ENCODE peak calls at places on chromosomes 5 and 9, in five cellular contexts. B is H54, I is GM12891, N is IMR-90, C is prostate gland. R is an unnamed sample.

GRCh38 chr5:158813275-158813674 is 286.4 kb downstream of the EBF1 start:
- DNase-seq in B (no peak), I (no peak), N (no peak), C (no peak), R (no peak)

GRCh38 chr9:112787942-112788341 is 37.4 kb downstream of the SNX30 start:
- DNase-seq in B (no peak), I (no peak), N (no peak), C (no peak), R (no peak)

GRCh38 chr5:84085387-84086041 is 299.2 kb downstream of the EDIL3 start:
- DNase-seq in B (no peak), I (no peak), N (no peak), C (no peak), R (no peak)

GRCh38 chr5:134554319-134555222 is 29.1 kb downstream of the JADE2 start:
- DNase-seq in B (no peak), I (no peak), N (peak), C (peak), R (no peak)

GRCh38 chr5:82405618-82406199 is 127.6 kb upstream of the RPS23 start:
- DNase-seq in B (peak), I (no peak), N (peak), C (no peak), R (no peak)

GRCh38 chr5:343461-344401 is 22.2 kb downstream of the AHRR start:
- DNase-seq in B (peak), I (peak), N (peak), C (peak), R (peak)

GRCh38 chr5:8577792-8578191 is 708.8 kb downstream of the MTRR start:
- DNase-seq in B (no peak), I (no peak), N (peak), C (no peak), R (no peak)

GRCh38 chr9:18928711-18929110 is 104.3 kb downstream of the SAXO1 start:
- DNase-seq in B (no peak), I (no peak), N (peak), C (no peak), R (no peak)

GRCh38 chr5:143986567-143987242 is 174.7 kb downstream of the HMHB1 start:
- DNase-seq in B (no peak), I (no peak), N (peak), C (no peak), R (no peak)

GRCh38 chr9:107332883-107333282 is 49.8 kb downstream of the RAD23B start:
- DNase-seq in B (no peak), I (no peak), N (no peak), C (no peak), R (no peak)

GRCh38 chr9:107333363-107333762 is 50.3 kb downstream of the RAD23B start:
- DNase-seq in B (no peak), I (no peak), N (no peak), C (no peak), R (no peak)

GRCh38 chr9:107334103-107334776 is 51.2 kb downstream of the RAD23B start:
- DNase-seq in B (no peak), I (no peak), N (no peak), C (no peak), R (no peak)

GRCh38 chr9:107336718-107337360 is 53.8 kb downstream of the RAD23B start:
- DNase-seq in B (peak), I (no peak), N (peak), C (peak), R (no peak)

GRCh38 chr9:107335331-107335730 is 52.3 kb downstream of the RAD23B start:
- DNase-seq in B (no peak), I (no peak), N (no peak), C (no peak), R (no peak)
- TF ChIP-seq POLR2A in B (no peak), I (no peak), N (no peak), C (no peak), R (no peak)

DNA sequence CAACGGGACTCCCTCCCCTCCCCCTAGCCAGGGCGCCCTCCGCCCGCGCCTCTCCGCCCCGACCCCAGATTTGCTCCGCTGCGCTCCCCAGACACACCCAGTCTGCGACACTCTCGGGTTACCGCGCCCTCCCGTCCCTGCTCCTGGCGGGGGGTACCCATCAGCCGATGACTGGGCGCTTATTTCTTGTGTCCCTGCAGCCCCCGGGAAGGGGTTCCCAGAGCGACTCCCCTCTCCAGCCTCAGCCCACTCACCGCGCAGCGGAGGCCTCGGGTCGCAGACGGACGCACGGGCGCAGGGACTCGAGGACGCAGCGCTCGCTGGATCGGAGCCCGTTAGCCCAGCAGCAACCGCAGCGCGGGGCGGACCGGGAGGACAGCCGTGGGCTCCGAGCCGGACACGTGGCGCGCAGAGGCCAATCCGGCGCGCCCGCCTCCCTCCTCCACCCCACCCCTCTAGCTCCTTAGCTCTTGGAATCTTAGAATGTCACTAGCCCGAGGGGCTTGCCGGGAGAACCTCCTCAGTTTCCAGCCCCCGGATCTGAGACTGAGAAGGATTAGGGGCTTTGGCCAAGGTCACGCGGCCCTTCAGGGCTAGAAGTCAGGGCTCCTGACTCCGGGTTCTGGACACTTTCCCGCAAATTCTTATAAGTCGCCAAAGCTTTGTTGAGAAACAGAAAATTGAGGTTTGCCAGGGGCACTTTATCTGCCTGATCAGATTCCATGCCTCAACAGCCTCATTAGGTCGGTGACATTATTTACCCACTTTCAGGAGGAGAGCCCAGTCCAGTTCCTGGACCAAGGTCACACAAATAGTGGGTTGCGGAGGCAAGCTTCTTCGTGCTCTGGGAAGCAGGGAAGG is at the start of gene ANXA6:
- DNase-seq in B (peak), I (peak), N (peak), C (peak), R (peak)
- TF ChIP-seq POLR2A in B (peak), I (peak), N (peak), C (peak), R (peak)

DNA sequence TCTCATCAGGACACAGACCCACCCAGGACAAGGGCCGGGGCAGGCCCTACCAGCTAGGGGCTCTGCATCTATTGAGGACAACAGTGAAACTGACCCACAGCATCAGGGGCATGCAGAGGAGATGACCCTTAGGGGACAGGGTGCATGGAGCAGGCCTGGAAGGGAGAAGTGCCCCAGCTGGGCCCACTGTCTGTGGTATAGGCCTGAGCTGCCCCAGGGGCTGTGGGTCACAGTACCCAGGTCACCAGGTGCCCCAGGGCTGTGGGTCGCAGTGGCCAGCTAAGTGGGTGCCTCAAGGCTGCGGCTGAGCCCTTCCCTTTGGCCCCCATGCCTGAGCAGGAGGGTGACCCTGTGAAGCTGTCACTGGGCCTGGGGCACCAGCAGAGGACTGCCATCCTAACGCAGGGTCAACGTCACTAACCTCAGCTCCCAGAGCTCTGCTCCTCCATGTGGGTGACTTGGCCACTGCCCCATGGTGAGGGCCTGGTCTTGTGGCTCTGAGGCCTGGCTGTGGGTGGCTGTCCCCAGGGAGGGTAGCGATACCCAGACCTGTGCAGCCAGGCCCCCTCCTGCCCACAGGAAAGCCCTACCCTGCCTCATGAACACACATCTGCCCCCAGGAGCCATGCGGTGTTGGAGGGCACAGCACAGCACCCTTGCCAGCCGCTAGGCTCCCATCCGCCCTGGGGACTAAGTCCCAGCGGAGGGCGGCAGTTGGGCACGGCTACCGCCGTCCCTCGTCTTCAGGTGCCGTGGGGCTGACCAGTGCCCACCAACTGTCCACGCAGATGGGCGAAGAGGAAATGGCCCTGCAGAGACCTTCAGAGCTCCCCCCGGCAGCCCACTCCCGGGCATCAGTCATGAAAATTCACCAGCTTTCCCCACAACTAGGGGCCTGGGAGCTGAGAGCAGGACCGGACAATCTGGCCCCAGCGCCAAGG is 4.9 kb downstream of the EDF1 start:
- DNase-seq in B (no peak), I (no peak), N (no peak), C (no peak), R (no peak)
- TF ChIP-seq POLR2A in B (no peak), I (no peak), N (no peak), C (no peak), R (no peak)

GRCh38 chr5:138352722-138353549 is 451 bp downstream of the KDM3B start:
- DNase-seq in B (no peak), I (peak), N (peak), C (peak), R (no peak)
- TF ChIP-seq POLR2A in B (peak), I (no peak), N (peak), C (peak), R (no peak)

DNA sequence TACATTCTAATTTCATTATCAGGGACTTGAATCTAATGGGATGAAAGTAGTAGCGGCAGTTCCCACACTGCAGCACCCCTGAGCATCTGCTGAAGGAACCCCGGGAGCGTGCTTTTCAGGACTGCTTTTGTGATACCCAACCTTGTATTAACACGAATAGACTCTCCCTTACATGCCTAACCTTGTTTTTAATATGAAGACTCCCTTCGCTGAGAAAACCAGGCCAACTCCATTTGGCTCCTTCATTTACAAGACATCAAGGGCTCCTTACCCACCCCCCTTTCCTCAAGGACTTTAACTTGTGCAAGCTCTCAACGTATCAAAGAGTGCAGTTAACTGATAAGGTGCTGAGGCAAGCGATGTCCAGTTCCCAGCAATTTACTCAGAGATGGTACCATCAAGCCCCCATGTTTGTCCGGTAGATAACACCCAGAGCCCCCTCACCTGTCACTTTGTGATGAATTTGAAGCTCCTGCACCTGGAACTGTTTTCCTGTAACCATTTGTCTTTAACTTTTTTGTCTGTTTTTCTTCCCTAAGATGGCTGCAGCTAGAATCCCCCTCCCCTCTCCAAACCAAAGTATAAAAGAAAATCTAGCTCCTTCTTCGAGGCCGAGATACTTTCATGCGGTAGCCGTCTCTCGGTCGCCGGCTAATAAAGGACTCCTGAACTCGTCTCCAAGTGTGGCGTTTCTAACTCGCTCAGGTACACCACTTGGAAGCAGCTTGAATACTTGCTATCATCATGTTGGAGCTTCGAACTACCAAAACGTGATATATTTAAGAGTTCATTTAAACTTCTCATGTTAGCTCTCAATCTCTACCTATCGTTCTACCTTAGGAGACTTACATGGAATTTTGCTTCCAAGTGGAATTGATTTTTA is 10.7 kb downstream of the HNRNPH1 start:
- DNase-seq in B (no peak), I (no peak), N (no peak), C (no peak), R (no peak)
- TF ChIP-seq POLR2A in B (no peak), I (peak), N (no peak), C (no peak), R (no peak)